ENCODE peak calls at places on chromosomes 2 and 18, in eight cellular contexts. One of them, this sample, is unnamed. For H3K4me1, the result is how much of the 10 kb centered on the place peaks cover.

GRCh38 chr2:119008108-119008507 is 66.1 kb downstream of the MARCO start:
- DNase-seq in ovary: no peak
- DNase-seq in H1: no peak
- DNase-seq in uterus: no peak
- DNase-seq in HCT116: peak
- DNase-seq in sigmoid colon: no peak
- DNase-seq in A549: peak
- DNase-seq in heart left ventricle: no peak
- DNase-seq in this sample: no peak

GRCh38 chr2:191678437-191679110 is 638 bp downstream of the NABP1 start:
- DNase-seq in sigmoid colon: peak
- DNase-seq in HCT116: no peak
- DNase-seq in ovary: peak
- DNase-seq in heart left ventricle: peak
- DNase-seq in A549: peak
- DNase-seq in H1: peak
- DNase-seq in uterus: peak
- DNase-seq in this sample: peak

GRCh38 chr2:188519133-188519532 is 227.5 kb downstream of the GULP1 start:
- DNase-seq in heart left ventricle: no peak
- DNase-seq in sigmoid colon: no peak
- DNase-seq in uterus: no peak
- DNase-seq in ovary: no peak
- DNase-seq in HCT116: no peak
- DNase-seq in A549: no peak
- DNase-seq in H1: no peak
- DNase-seq in this sample: no peak

GRCh38 chr2:199064201-199064600 is 393.5 kb downstream of the SATB2 start:
- DNase-seq in heart left ventricle: no peak
- DNase-seq in sigmoid colon: no peak
- DNase-seq in uterus: no peak
- DNase-seq in A549: no peak
- DNase-seq in HCT116: no peak
- DNase-seq in ovary: no peak
- DNase-seq in H1: no peak
- DNase-seq in this sample: no peak

GRCh38 chr2:9556121-9556869 is 665 bp upstream of the ADAM17 start:
- DNase-seq in A549: peak
- DNase-seq in heart left ventricle: no peak
- DNase-seq in sigmoid colon: no peak
- DNase-seq in HCT116: no peak
- DNase-seq in ovary: no peak
- DNase-seq in H1: no peak
- DNase-seq in uterus: no peak
- DNase-seq in this sample: no peak

GRCh38 chr2:105865222-105865913 is 120.7 kb downstream of the NCK2 start:
- DNase-seq in uterus: no peak
- DNase-seq in A549: no peak
- DNase-seq in ovary: no peak
- DNase-seq in H1: no peak
- DNase-seq in heart left ventricle: no peak
- DNase-seq in sigmoid colon: no peak
- DNase-seq in HCT116: no peak
- DNase-seq in this sample: no peak

GRCh38 chr18:9519431-9519830 is 44.1 kb downstream of the RALBP1 start:
- DNase-seq in HCT116: no peak
- DNase-seq in ovary: no peak
- DNase-seq in heart left ventricle: no peak
- DNase-seq in H1: no peak
- DNase-seq in uterus: no peak
- DNase-seq in A549: no peak
- DNase-seq in sigmoid colon: no peak
- DNase-seq in this sample: no peak

GRCh38 chr2:2896011-2896410 is 481.6 kb downstream of the EIPR1 start:
- DNase-seq in ovary: no peak
- DNase-seq in A549: no peak
- DNase-seq in uterus: no peak
- DNase-seq in H1: no peak
- DNase-seq in heart left ventricle: no peak
- DNase-seq in HCT116: no peak
- DNase-seq in sigmoid colon: no peak
- DNase-seq in this sample: no peak

GRCh38 chr2:157627594-157628281 is 926 bp downstream of the ACVR1C start:
- DNase-seq in sigmoid colon: no peak
- DNase-seq in ovary: no peak
- DNase-seq in HCT116: no peak
- DNase-seq in A549: no peak
- DNase-seq in uterus: no peak
- DNase-seq in heart left ventricle: no peak
- DNase-seq in H1: no peak
- DNase-seq in this sample: peak

DNA sequence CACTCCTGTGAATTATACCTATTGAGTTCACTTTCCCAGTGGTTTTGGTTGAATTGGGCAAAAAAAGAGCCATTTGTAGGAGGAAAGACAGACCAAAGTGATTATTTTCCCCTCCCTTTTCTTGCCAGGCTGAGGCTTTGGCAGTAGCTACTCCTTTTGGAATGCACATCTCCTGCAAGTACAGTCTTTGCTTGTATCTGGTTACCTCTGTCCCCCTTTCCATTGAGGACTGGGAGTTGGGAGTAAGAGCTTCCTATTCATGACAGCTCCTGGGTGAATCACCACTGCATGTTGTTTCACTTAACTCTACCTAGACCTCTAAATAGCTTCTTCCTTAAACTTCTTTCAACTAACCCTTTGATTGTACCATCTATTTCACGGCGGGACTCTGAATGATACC is 695.3 kb upstream of the ZNF804A start:
- DNase-seq in HCT116: no peak
- DNase-seq in sigmoid colon: no peak
- DNase-seq in uterus: no peak
- DNase-seq in heart left ventricle: no peak
- DNase-seq in ovary: no peak
- DNase-seq in A549: no peak
- DNase-seq in H1: no peak
- DNase-seq in this sample: no peak
- H3K4me3 ChIP-seq in HCT116: no peak
- H3K4me3 ChIP-seq in sigmoid colon: no peak
- H3K4me3 ChIP-seq in uterus: no peak
- H3K4me3 ChIP-seq in heart left ventricle: no peak
- H3K4me3 ChIP-seq in ovary: no peak
- H3K4me3 ChIP-seq in A549: no peak
- H3K4me3 ChIP-seq in H1: no peak
- H3K4me3 ChIP-seq in this sample: no peak

GRCh38 chr2:33484042-33484621 is 7.7 kb downstream of the RASGRP3 start:
- DNase-seq in H1: no peak
- DNase-seq in HCT116: no peak
- DNase-seq in sigmoid colon: no peak
- DNase-seq in A549: no peak
- DNase-seq in ovary: no peak
- DNase-seq in uterus: no peak
- DNase-seq in heart left ventricle: no peak
- DNase-seq in this sample: no peak
- H3K4me1 ChIP-seq in H1: under half
- H3K4me1 ChIP-seq in HCT116: under half
- H3K4me1 ChIP-seq in sigmoid colon: under half
- H3K4me1 ChIP-seq in A549: under half
- H3K4me1 ChIP-seq in ovary: under half
- H3K4me1 ChIP-seq in uterus: under half
- H3K4me1 ChIP-seq in heart left ventricle: under half
- H3K4me1 ChIP-seq in this sample: under half

DNA sequence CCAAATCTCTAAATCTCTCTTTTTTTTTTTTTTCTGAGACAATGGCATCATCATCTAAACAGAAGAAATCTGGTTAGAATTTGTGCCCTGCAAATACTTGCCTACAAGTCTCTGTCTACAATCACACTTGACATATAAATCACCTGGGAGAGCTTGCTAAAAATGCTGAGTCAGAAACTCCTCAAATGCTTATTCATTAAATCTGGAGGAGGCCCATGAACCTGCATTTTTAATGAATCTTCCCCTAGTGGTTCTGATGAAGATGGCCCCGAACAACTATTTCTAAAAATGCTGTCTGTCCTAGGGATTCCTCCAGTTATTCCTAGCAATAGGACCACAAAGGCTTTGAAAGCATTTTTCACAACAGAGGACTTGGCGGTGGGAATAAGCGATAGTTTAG is 1.6 kb upstream of the CSRNP3 start:
- DNase-seq in sigmoid colon: no peak
- DNase-seq in A549: no peak
- DNase-seq in heart left ventricle: no peak
- DNase-seq in H1: no peak
- DNase-seq in HCT116: no peak
- DNase-seq in uterus: no peak
- DNase-seq in ovary: no peak
- DNase-seq in this sample: no peak
- TF ChIP-seq POLR2A in sigmoid colon: no peak
- TF ChIP-seq POLR2A in A549: no peak
- TF ChIP-seq POLR2A in heart left ventricle: no peak
- TF ChIP-seq POLR2A in H1: no peak
- TF ChIP-seq POLR2A in HCT116: no peak
- TF ChIP-seq POLR2A in uterus: no peak
- TF ChIP-seq POLR2A in ovary: no peak
- TF ChIP-seq POLR2A in this sample: no peak

DNA sequence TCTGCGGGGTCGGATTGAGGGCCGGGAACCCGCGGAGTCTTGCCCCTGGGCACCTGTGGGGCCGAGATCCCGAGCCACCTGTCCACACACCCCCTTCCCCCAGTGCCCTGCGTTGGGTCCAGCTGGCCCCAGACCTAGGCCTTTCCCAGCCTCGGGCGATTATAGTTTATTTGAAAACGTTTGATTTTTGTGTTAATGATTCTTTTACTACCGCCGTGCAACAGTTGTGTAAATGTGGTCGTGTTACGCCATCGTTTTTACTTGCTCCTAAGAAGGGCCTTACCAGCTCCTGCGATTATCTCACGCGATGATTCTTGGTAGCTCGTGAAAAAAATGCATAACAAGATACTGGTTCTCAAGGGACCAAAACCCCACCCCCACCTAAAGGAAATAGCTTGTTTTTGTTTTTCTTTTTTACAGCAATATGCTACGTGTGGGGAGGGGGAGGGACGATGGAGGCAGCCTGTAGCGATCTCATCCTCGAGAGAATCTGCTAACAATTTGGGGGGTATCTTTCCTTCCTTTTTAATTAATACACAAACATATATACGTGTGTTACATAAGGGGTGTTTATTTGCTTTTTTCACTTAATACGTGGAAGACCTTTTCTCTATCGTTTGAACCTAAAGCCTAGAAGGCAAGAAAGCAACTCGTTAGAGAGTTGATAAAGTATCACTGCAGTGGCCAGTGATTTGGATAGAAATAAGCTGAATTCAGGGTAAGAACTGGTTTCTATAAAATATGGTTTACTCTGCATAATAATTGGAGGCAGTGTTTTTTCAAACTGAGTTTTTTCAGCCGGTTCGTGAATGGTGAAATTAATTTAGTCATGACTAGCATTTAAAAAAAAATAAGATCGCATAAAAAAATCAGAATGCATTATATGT is 1.1 kb downstream of the ZDBF2 start:
- DNase-seq in H1: no peak
- DNase-seq in heart left ventricle: no peak
- DNase-seq in HCT116: no peak
- DNase-seq in sigmoid colon: no peak
- DNase-seq in A549: no peak
- DNase-seq in ovary: no peak
- DNase-seq in uterus: no peak
- DNase-seq in this sample: peak
- H3K4me3 ChIP-seq in H1: peak
- H3K4me3 ChIP-seq in heart left ventricle: peak
- H3K4me3 ChIP-seq in HCT116: peak
- H3K4me3 ChIP-seq in sigmoid colon: peak
- H3K4me3 ChIP-seq in A549: peak
- H3K4me3 ChIP-seq in ovary: peak
- H3K4me3 ChIP-seq in uterus: peak
- H3K4me3 ChIP-seq in this sample: peak

GRCh38 chr2:224885295-224885694 is 157.0 kb downstream of the DOCK10 start:
- DNase-seq in heart left ventricle: no peak
- DNase-seq in sigmoid colon: no peak
- DNase-seq in H1: no peak
- DNase-seq in uterus: no peak
- DNase-seq in HCT116: no peak
- DNase-seq in ovary: no peak
- DNase-seq in A549: no peak
- DNase-seq in this sample: no peak
- H3K4me1 ChIP-seq in heart left ventricle: under half
- H3K4me1 ChIP-seq in sigmoid colon: under half
- H3K4me1 ChIP-seq in H1: under half
- H3K4me1 ChIP-seq in uterus: under half
- H3K4me1 ChIP-seq in HCT116: under half
- H3K4me1 ChIP-seq in ovary: under half
- H3K4me1 ChIP-seq in A549: half or more
- H3K4me1 ChIP-seq in this sample: under half

GRCh38 chr2:237431856-237432255 is 17.9 kb upstream of the COL6A3 start:
- DNase-seq in HCT116: no peak
- DNase-seq in A549: no peak
- DNase-seq in heart left ventricle: no peak
- DNase-seq in ovary: no peak
- DNase-seq in uterus: no peak
- DNase-seq in H1: no peak
- DNase-seq in sigmoid colon: no peak
- DNase-seq in this sample: no peak

GRCh38 chr2:237432484-237433092 is 18.6 kb upstream of the COL6A3 start:
- DNase-seq in ovary: no peak
- DNase-seq in sigmoid colon: no peak
- DNase-seq in uterus: no peak
- DNase-seq in A549: peak
- DNase-seq in H1: no peak
- DNase-seq in HCT116: peak
- DNase-seq in heart left ventricle: no peak
- DNase-seq in this sample: peak

GRCh38 chr2:237435844-237436590 is 22.1 kb upstream of the COL6A3 start:
- DNase-seq in heart left ventricle: no peak
- DNase-seq in H1: no peak
- DNase-seq in ovary: peak
- DNase-seq in A549: no peak
- DNase-seq in sigmoid colon: no peak
- DNase-seq in HCT116: no peak
- DNase-seq in uterus: peak
- DNase-seq in this sample: no peak

GRCh38 chr2:237434916-237435315 is 21.0 kb upstream of the COL6A3 start:
- DNase-seq in H1: no peak
- DNase-seq in sigmoid colon: no peak
- DNase-seq in A549: no peak
- DNase-seq in uterus: peak
- DNase-seq in ovary: peak
- DNase-seq in heart left ventricle: no peak
- DNase-seq in HCT116: no peak
- DNase-seq in this sample: no peak

GRCh38 chr2:237433920-237434319 is 20.0 kb upstream of the COL6A3 start:
- DNase-seq in HCT116: no peak
- DNase-seq in uterus: no peak
- DNase-seq in heart left ventricle: no peak
- DNase-seq in sigmoid colon: no peak
- DNase-seq in H1: no peak
- DNase-seq in ovary: no peak
- DNase-seq in A549: no peak
- DNase-seq in this sample: no peak
- TF ChIP-seq POLR2A in HCT116: no peak
- TF ChIP-seq POLR2A in uterus: no peak
- TF ChIP-seq POLR2A in heart left ventricle: no peak
- TF ChIP-seq POLR2A in sigmoid colon: no peak
- TF ChIP-seq POLR2A in H1: no peak
- TF ChIP-seq POLR2A in ovary: no peak
- TF ChIP-seq POLR2A in A549: no peak
- TF ChIP-seq POLR2A in this sample: no peak

This sample was measured in body of pancreas.